ENCODE peak calls at places on chromosome 19, in six cellular contexts. One of them, this sample, is unnamed.

GRCh38 chr19:54209748-54210494 is 9.3 kb downstream of the RPS9 start:
- DNase-seq in trophoblast cell: peak; percentile 49
- DNase-seq in HCT116: peak; percentile 40
- DNase-seq in neural progenitor cell: no peak
- DNase-seq in neuronal stem cell: no peak
- DNase-seq in IMR-90: peak; percentile 98
- DNase-seq in this sample: peak; percentile 64

GRCh38 chr19:887072-887471 is 5.9 kb downstream of the MED16 start:
- DNase-seq in trophoblast cell: no peak
- DNase-seq in HCT116: no peak
- DNase-seq in neural progenitor cell: no peak
- DNase-seq in neuronal stem cell: no peak
- DNase-seq in IMR-90: peak; percentile 67
- DNase-seq in this sample: no peak

GRCh38 chr19:19224852-19225494 is 13.2 kb downstream of the NCAN start:
- DNase-seq in trophoblast cell: peak; percentile 42
- DNase-seq in HCT116: peak; percentile 85
- DNase-seq in neural progenitor cell: peak; percentile 91
- DNase-seq in neuronal stem cell: peak; percentile 65
- DNase-seq in IMR-90: peak; percentile 44
- DNase-seq in this sample: peak; percentile 90

GRCh38 chr19:5958851-5959122 is 19.2 kb downstream of the RANBP3 start:
- DNase-seq in trophoblast cell: no peak
- DNase-seq in HCT116: no peak
- DNase-seq in neural progenitor cell: no peak
- DNase-seq in neuronal stem cell: no peak
- DNase-seq in IMR-90: no peak
- DNase-seq in this sample: no peak

GRCh38 chr19:41951686-41952172 is 7.4 kb downstream of the RABAC1 start:
- DNase-seq in trophoblast cell: peak; percentile 41
- DNase-seq in HCT116: peak; percentile 59
- DNase-seq in neural progenitor cell: peak; percentile 85
- DNase-seq in neuronal stem cell: peak; percentile 85
- DNase-seq in IMR-90: peak; percentile 65
- DNase-seq in this sample: peak; percentile 96

GRCh38 chr19:47765522-47766358 is 12.8 kb upstream of the SELENOW start:
- DNase-seq in trophoblast cell: no peak
- DNase-seq in HCT116: no peak
- DNase-seq in neural progenitor cell: peak; percentile 78
- DNase-seq in neuronal stem cell: no peak
- DNase-seq in IMR-90: peak; percentile 44
- DNase-seq in this sample: peak; percentile 83

GRCh38 chr19:16473875-16474397 is 2.2 kb upstream of the EPS15L1 start:
- DNase-seq in trophoblast cell: no peak
- DNase-seq in HCT116: no peak
- DNase-seq in neural progenitor cell: no peak
- DNase-seq in neuronal stem cell: no peak
- DNase-seq in IMR-90: no peak
- DNase-seq in this sample: no peak

GRCh38 chr19:4596033-4596904 is 36.8 kb upstream of the SEMA6B start:
- DNase-seq in trophoblast cell: no peak
- DNase-seq in HCT116: no peak
- DNase-seq in neural progenitor cell: peak; percentile 38
- DNase-seq in neuronal stem cell: no peak
- DNase-seq in IMR-90: no peak
- DNase-seq in this sample: no peak

GRCh38 chr19:48511800-48512503 is at the start of gene LMTK3:
- DNase-seq in trophoblast cell: no peak
- DNase-seq in HCT116: no peak
- DNase-seq in neural progenitor cell: peak; percentile 87
- DNase-seq in neuronal stem cell: no peak
- DNase-seq in IMR-90: peak; percentile 56
- DNase-seq in this sample: peak; percentile 87

GRCh38 chr19:30222428-30222873 is 149.7 kb upstream of the ZNF536 start:
- DNase-seq in trophoblast cell: no peak
- DNase-seq in HCT116: no peak
- DNase-seq in neural progenitor cell: peak; percentile 75
- DNase-seq in neuronal stem cell: no peak
- DNase-seq in IMR-90: no peak
- DNase-seq in this sample: peak; percentile 76

GRCh38 chr19:2420490-2420889 is 6.9 kb downstream of the TIMM13 start:
- DNase-seq in trophoblast cell: no peak
- DNase-seq in HCT116: no peak
- DNase-seq in neural progenitor cell: no peak
- DNase-seq in neuronal stem cell: no peak
- DNase-seq in IMR-90: no peak
- DNase-seq in this sample: no peak

GRCh38 chr19:2416321-2417097 is 10.9 kb downstream of the TIMM13 start:
- DNase-seq in trophoblast cell: no peak
- DNase-seq in HCT116: no peak
- DNase-seq in neural progenitor cell: no peak
- DNase-seq in neuronal stem cell: no peak
- DNase-seq in IMR-90: no peak
- DNase-seq in this sample: no peak

GRCh38 chr19:2421581-2422306 is 5.6 kb downstream of the TIMM13 start:
- DNase-seq in trophoblast cell: no peak
- DNase-seq in HCT116: no peak
- DNase-seq in neural progenitor cell: no peak
- DNase-seq in neuronal stem cell: no peak
- DNase-seq in IMR-90: no peak
- DNase-seq in this sample: no peak

GRCh38 chr19:2417881-2418406 is 9.4 kb downstream of the TIMM13 start:
- DNase-seq in trophoblast cell: no peak
- DNase-seq in HCT116: no peak
- DNase-seq in neural progenitor cell: no peak
- DNase-seq in neuronal stem cell: no peak
- DNase-seq in IMR-90: no peak
- DNase-seq in this sample: no peak

DNA sequence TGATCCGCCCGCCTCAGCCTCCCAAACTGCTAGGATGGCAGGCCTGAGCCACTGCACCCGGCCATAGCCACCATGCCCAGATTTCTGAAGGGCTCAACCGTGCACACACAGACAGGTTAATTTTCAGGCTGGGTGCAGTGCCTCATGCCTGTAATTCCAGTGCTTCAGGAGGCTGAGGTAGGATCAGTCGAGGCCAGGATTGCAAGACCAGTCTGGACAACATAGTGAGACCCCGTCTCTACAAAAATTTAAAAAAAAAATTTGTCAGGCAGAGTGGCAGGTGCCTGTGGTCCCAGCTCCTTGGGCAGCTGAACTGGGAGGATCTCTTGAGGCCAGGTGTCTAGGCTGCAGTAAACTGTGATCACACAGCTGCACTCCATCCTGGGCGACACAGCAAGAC is 7.6 kb downstream of the TIMM13 start:
- DNase-seq in trophoblast cell: no peak
- DNase-seq in HCT116: no peak
- DNase-seq in neural progenitor cell: no peak
- DNase-seq in neuronal stem cell: no peak
- DNase-seq in IMR-90: no peak
- DNase-seq in this sample: no peak
- H3K4me3 ChIP-seq in trophoblast cell: no peak overlapping the region
- H3K4me3 ChIP-seq in HCT116: no peak overlapping the region
- H3K4me3 ChIP-seq in neural progenitor cell: no peak overlapping the region
- H3K4me3 ChIP-seq in neuronal stem cell: no peak overlapping the region
- H3K4me3 ChIP-seq in IMR-90: no peak overlapping the region
- H3K4me3 ChIP-seq in this sample: no peak overlapping the region

DNA sequence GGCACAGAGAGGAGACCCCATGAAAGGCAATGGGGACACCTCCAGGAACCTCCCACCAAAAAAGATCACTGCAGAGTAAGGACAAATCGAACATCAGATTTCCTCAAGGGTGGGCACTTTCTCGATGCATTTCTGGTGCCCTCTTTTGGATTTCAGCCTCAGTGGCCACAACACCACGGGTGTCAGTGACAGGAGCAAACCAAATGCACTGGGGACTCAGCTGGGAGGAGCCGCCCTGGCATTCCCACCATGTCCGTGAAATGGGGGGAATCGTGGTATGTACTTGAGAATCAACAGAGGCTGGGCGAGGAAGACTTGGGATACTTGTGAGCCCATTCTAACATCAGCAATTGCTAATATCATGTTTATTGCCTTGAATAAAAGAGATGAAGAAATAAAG is 16.3 kb downstream of the FAM187B start:
- DNase-seq in trophoblast cell: no peak
- DNase-seq in HCT116: no peak
- DNase-seq in neural progenitor cell: no peak
- DNase-seq in neuronal stem cell: no peak
- DNase-seq in IMR-90: no peak
- DNase-seq in this sample: no peak
- H2AFZ ChIP-seq in trophoblast cell: no peak overlapping the region
- H2AFZ ChIP-seq in HCT116: no peak overlapping the region
- H2AFZ ChIP-seq in neural progenitor cell: no peak overlapping the region
- H2AFZ ChIP-seq in neuronal stem cell: no peak overlapping the region
- H2AFZ ChIP-seq in IMR-90: no peak overlapping the region
- H2AFZ ChIP-seq in this sample: no peak overlapping the region

GRCh38 chr19:8209965-8210659 is 942 bp downstream of the CERS4 start:
- DNase-seq in trophoblast cell: no peak
- DNase-seq in HCT116: no peak
- DNase-seq in neural progenitor cell: no peak
- DNase-seq in neuronal stem cell: no peak
- DNase-seq in IMR-90: no peak
- DNase-seq in this sample: no peak

GRCh38 chr19:8209111-8209964 is at the start of gene CERS4:
- DNase-seq in trophoblast cell: no peak
- DNase-seq in HCT116: no peak
- DNase-seq in neural progenitor cell: peak; percentile 97
- DNase-seq in neuronal stem cell: peak; percentile 82
- DNase-seq in IMR-90: peak; percentile 20
- DNase-seq in this sample: peak; percentile 85

GRCh38 chr19:8208710-8209110 is 460 bp upstream of the CERS4 start:
- DNase-seq in trophoblast cell: no peak
- DNase-seq in HCT116: no peak
- DNase-seq in neural progenitor cell: no peak
- DNase-seq in neuronal stem cell: peak; percentile 47
- DNase-seq in IMR-90: no peak
- DNase-seq in this sample: no peak

GRCh38 chr19:8212212-8212611 is 3.0 kb downstream of the CERS4 start:
- DNase-seq in trophoblast cell: no peak
- DNase-seq in HCT116: no peak
- DNase-seq in neural progenitor cell: no peak
- DNase-seq in neuronal stem cell: no peak
- DNase-seq in IMR-90: no peak
- DNase-seq in this sample: no peak

DNA sequence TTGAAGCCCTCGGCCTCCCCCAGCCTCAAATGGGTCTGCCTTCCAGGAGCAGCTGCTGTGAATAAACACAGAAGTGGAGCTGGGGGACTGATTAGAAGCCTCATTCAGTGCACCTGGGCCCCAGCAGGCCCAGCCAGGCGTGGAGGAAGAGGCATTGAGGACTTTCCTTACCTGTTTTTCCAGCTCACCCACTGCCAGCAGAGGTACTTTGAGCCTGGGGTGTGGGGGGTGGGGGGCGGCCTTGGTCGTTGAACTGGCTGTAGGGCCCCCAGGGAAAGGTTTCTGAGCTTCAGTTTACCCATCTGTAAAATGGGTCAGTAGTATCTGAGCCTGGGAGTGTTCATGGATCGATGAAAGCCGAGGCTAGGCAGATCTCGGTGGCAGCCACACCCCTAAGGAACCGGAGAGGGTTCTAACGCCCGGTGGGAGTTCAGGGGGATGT is 1.5 kb downstream of the CERS4 start:
- DNase-seq in trophoblast cell: no peak
- DNase-seq in HCT116: no peak
- DNase-seq in neural progenitor cell: no peak
- DNase-seq in neuronal stem cell: no peak
- DNase-seq in IMR-90: no peak
- DNase-seq in this sample: peak; percentile 47
- H3K27ac ChIP-seq in trophoblast cell: no peak overlapping the region
- H3K27ac ChIP-seq in HCT116: peak overlapping the region; percentile 70
- H3K27ac ChIP-seq in neural progenitor cell: no peak overlapping the region
- H3K27ac ChIP-seq in neuronal stem cell: no peak overlapping the region
- H3K27ac ChIP-seq in IMR-90: no peak overlapping the region
- H3K27ac ChIP-seq in this sample: peak overlapping the region; percentile 81

DNA sequence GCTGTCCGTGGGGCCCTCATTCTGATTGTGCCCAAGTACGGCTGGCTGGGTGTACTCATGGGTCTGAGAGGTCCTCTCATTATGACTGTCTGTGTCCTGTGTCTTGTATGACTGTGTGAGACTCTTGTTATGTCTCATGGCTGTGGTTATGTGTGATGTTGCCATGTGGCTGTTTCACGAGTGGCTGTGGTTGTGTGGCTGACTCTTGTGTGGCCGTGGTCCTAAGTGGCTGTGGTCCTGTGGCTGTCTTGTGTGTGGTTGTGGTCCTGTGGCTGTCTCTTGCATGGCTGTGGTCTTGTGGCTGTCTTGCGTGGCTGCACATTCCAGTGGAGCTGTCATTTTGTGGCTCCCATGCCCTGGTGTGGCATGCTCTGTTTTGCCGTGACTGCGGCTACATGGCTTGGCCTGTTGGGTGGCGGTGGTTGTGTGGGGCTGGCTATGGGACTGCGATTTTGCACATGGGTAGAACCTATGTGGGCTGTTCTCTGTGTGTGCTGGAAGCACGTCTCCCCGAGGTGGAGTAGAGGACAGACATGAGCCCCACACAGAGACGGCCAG is 2.5 kb downstream of the LYL1 start:
- DNase-seq in trophoblast cell: no peak
- DNase-seq in HCT116: no peak
- DNase-seq in neural progenitor cell: no peak
- DNase-seq in neuronal stem cell: no peak
- DNase-seq in IMR-90: no peak
- DNase-seq in this sample: peak; percentile 54
- H3K4me3 ChIP-seq in trophoblast cell: peak overlapping the region; percentile 13
- H3K4me3 ChIP-seq in HCT116: no peak overlapping the region
- H3K4me3 ChIP-seq in neural progenitor cell: no peak overlapping the region
- H3K4me3 ChIP-seq in neuronal stem cell: no peak overlapping the region
- H3K4me3 ChIP-seq in IMR-90: no peak overlapping the region
- H3K4me3 ChIP-seq in this sample: no peak overlapping the region

GRCh38 chr19:36833430-36833829 is 4.8 kb downstream of the ZNF790 start:
- DNase-seq in trophoblast cell: no peak
- DNase-seq in HCT116: no peak
- DNase-seq in neural progenitor cell: no peak
- DNase-seq in neuronal stem cell: no peak
- DNase-seq in IMR-90: no peak
- DNase-seq in this sample: no peak

GRCh38 chr19:36837525-36837901 is 674 bp downstream of the ZNF790 start:
- DNase-seq in trophoblast cell: no peak
- DNase-seq in HCT116: no peak
- DNase-seq in neural progenitor cell: no peak
- DNase-seq in neuronal stem cell: no peak
- DNase-seq in IMR-90: no peak
- DNase-seq in this sample: no peak

GRCh38 chr19:36837902-36838783 is at the start of gene ZNF790:
- DNase-seq in trophoblast cell: peak; percentile 86
- DNase-seq in HCT116: no peak
- DNase-seq in neural progenitor cell: peak; percentile 94
- DNase-seq in neuronal stem cell: peak; percentile 90
- DNase-seq in IMR-90: peak; percentile 89
- DNase-seq in this sample: no peak

DNA sequence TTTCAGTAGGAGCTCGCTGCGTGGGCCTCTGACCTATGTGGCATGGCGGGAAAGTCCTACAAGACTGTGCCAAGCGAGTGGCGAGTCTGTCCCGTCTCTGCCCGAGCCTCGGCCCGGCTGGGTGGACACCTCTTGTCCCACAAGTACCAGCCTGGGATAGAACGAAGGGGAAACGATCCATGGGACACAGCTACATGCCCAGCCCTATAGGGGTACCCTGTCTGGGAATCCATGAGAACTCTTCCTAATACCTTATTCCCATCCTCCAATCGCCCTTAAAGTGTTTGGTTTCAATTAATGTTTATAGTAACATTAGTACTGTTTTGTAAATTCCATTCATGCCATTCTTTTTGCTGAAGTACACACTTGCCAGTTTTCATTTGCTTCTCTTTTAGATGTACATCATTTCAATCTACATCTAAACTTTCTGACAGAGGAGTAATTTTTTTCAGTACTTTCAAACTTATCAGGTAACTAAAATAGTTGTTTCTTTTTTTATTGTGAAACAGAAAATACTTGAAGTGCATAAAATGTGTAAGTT is 667 bp upstream of the ZNF790 start:
- DNase-seq in trophoblast cell: no peak
- DNase-seq in HCT116: no peak
- DNase-seq in neural progenitor cell: no peak
- DNase-seq in neuronal stem cell: no peak
- DNase-seq in IMR-90: peak; percentile 8
- DNase-seq in this sample: no peak
- H2AFZ ChIP-seq in trophoblast cell: peak overlapping the region; percentile 83
- H2AFZ ChIP-seq in HCT116: no peak overlapping the region
- H2AFZ ChIP-seq in neural progenitor cell: peak overlapping the region; percentile 95
- H2AFZ ChIP-seq in neuronal stem cell: peak overlapping the region; percentile 88
- H2AFZ ChIP-seq in IMR-90: peak overlapping the region; percentile 99
- H2AFZ ChIP-seq in this sample: no peak overlapping the region

This sample was measured in Karpas-422.